ENCODE peak calls at places on chromosome 6, in six cellular contexts. Z, H, V, E, B and I are unnamed samples.

GRCh38 chr6:134657751-134658522 is 292.0 kb downstream of the ALDH8A1 start:
- DNase-seq in Z (no peak), H (no peak), V (no peak), E (no peak), B (no peak), I (no peak)

GRCh38 chr6:38588631-38589366 is 50.9 kb downstream of the BTBD9 start:
- DNase-seq in Z (peak), H (no peak), V (no peak), E (no peak), B (no peak), I (no peak)

GRCh38 chr6:67210450-67210849 is 1424.6 kb upstream of the ADGRB3 start:
- DNase-seq in Z (peak), H (no peak), V (no peak), E (no peak), B (no peak), I (no peak)

GRCh38 chr6:106397441-106397840 is 36.9 kb downstream of the CRYBG1 start:
- DNase-seq in Z (no peak), H (no peak), V (no peak), E (no peak), B (no peak), I (no peak)

GRCh38 chr6:148118303-148118702 is 224.3 kb upstream of the SASH1 start:
- DNase-seq in Z (no peak), H (no peak), V (no peak), E (no peak), B (no peak), I (no peak)

GRCh38 chr6:137261393-137262154 is 42.4 kb upstream of the IFNGR1 start:
- DNase-seq in Z (peak), H (no peak), V (peak), E (no peak), B (no peak), I (no peak)

GRCh38 chr6:167827588-167828324 is 1.0 kb downstream of the AFDN start:
- DNase-seq in Z (peak), H (no peak), V (no peak), E (peak), B (no peak), I (peak)

GRCh38 chr6:29602564-29603361 is 17.8 kb downstream of the OR2H2 start:
- DNase-seq in Z (peak), H (no peak), V (peak), E (no peak), B (no peak), I (peak)

GRCh38 chr6:46612645-46613044 is 40.0 kb downstream of the CYP39A1 start:
- DNase-seq in Z (no peak), H (no peak), V (no peak), E (peak), B (no peak), I (no peak)

GRCh38 chr6:153956807-153957206 is 82.2 kb upstream of the OPRM1 start:
- DNase-seq in Z (peak), H (no peak), V (no peak), E (no peak), B (no peak), I (no peak)

GRCh38 chr6:27810768-27811298 is 101.4 kb downstream of the OR2B2 start:
- DNase-seq in Z (no peak), H (no peak), V (no peak), E (no peak), B (no peak), I (no peak)

GRCh38 chr6:144908004-144908403 is 622.9 kb downstream of the UTRN start:
- DNase-seq in Z (no peak), H (no peak), V (no peak), E (no peak), B (no peak), I (no peak)

GRCh38 chr6:105459049-105459448 is 56.2 kb upstream of the PREP start:
- DNase-seq in Z (no peak), H (no peak), V (no peak), E (no peak), B (no peak), I (no peak)

GRCh38 chr6:71621918-71622519 is 264.3 kb upstream of the RIMS1 start:
- DNase-seq in Z (peak), H (no peak), V (no peak), E (no peak), B (peak), I (peak)

GRCh38 chr6:22049002-22049401 is 247.8 kb downstream of the PRL start:
- DNase-seq in Z (no peak), H (no peak), V (no peak), E (no peak), B (no peak), I (no peak)

GRCh38 chr6:87628881-87629280 is 38.9 kb downstream of the ORC3 start:
- DNase-seq in Z (peak), H (no peak), V (no peak), E (no peak), B (no peak), I (no peak)

GRCh38 chr6:139308936-139309603 is 17.3 kb upstream of the TXLNB start:
- DNase-seq in Z (peak), H (no peak), V (no peak), E (no peak), B (no peak), I (no peak)

GRCh38 chr6:70280462-70280861 is 22.4 kb downstream of the COL9A1 start:
- DNase-seq in Z (no peak), H (no peak), V (no peak), E (no peak), B (no peak), I (peak)

GRCh38 chr6:144443157-144443556 is 158.0 kb downstream of the UTRN start:
- DNase-seq in Z (no peak), H (no peak), V (no peak), E (no peak), B (no peak), I (no peak)

GRCh38 chr6:48151142-48151541 is 40.1 kb upstream of the PTCHD4 start:
- DNase-seq in Z (peak), H (no peak), V (no peak), E (no peak), B (peak), I (no peak)

GRCh38 chr6:151451417-151451949 is 443 bp downstream of the RMND1 start:
- DNase-seq in Z (no peak), H (no peak), V (no peak), E (no peak), B (no peak), I (no peak)

GRCh38 chr6:43125119-43125518 is 46.0 kb upstream of the SRF start:
- DNase-seq in Z (peak), H (no peak), V (peak), E (no peak), B (peak), I (no peak)

GRCh38 chr6:43355862-43356590 is 13.4 kb downstream of the ZNF318 start:
- DNase-seq in Z (peak), H (no peak), V (no peak), E (no peak), B (no peak), I (no peak)

GRCh38 chr6:90611996-90612690 is 25.3 kb upstream of the MAP3K7 start:
- DNase-seq in Z (no peak), H (no peak), V (no peak), E (no peak), B (no peak), I (no peak)

GRCh38 chr6:148624025-148624424 is 122.8 kb upstream of the UST start:
- DNase-seq in Z (no peak), H (no peak), V (no peak), E (no peak), B (no peak), I (no peak)

GRCh38 chr6:51678905-51679620 is 408.4 kb downstream of the PKHD1 start:
- DNase-seq in Z (no peak), H (no peak), V (no peak), E (no peak), B (no peak), I (peak)

GRCh38 chr6:82506526-82506925 is 142.9 kb downstream of the TPBG start:
- DNase-seq in Z (no peak), H (no peak), V (no peak), E (no peak), B (no peak), I (no peak)

GRCh38 chr6:44572346-44572745 is 184.8 kb downstream of the CDC5L start:
- DNase-seq in Z (no peak), H (no peak), V (no peak), E (no peak), B (no peak), I (no peak)

GRCh38 chr6:134316733-134317431 is 1.0 kb downstream of the SGK1 start:
- DNase-seq in Z (peak), H (no peak), V (no peak), E (no peak), B (no peak), I (no peak)

GRCh38 chr6:99434702-99435530 is 9.8 kb upstream of the PNISR start:
- DNase-seq in Z (peak), H (no peak), V (no peak), E (no peak), B (no peak), I (no peak)